ENCODE peak calls at places on chromosome 15, in eight cellular contexts. A is NCI-H82, K is H7, N is fibroblast of pulmonary artery, M is activated T-helper 1 cell treated with Interleukin-2 at 50 U/mL for 16 hours, H is AG08395, J is neuronal stem cell, E is EL. B is an unnamed sample.

GRCh38 chr15:77819271-77819806 is 186.6 kb upstream of the LINGO1 start:
- DNase-seq in E (no peak), A (peak), K (peak), J (no peak), N (no peak), H (no peak), M (no peak), B (peak)

GRCh38 chr15:59247364-59247763 is 40.7 kb downstream of the LDHAL6B start:
- DNase-seq in H (peak), A (peak), J (peak), M (no peak), N (peak), E (peak), K (peak), B (peak)

GRCh38 chr15:60328852-60329443 is 68.8 kb downstream of the ANXA2 start:
- DNase-seq in M (no peak), E (peak), J (no peak), H (peak), A (peak), N (peak), K (no peak), B (no peak)

GRCh38 chr15:64905941-64906340 is 5.8 kb upstream of the ANKDD1A start:
- DNase-seq in K (no peak), H (no peak), J (no peak), N (no peak), M (no peak), A (no peak), E (no peak), B (no peak)

GRCh38 chr15:89486726-89487050 is 9.7 kb downstream of the RHCG start:
- DNase-seq in H (no peak), E (no peak), J (no peak), K (peak), A (no peak), M (no peak), N (no peak), B (no peak)

GRCh38 chr15:69290346-69291164 is 8.2 kb upstream of the PAQR5 start:
- DNase-seq in A (peak), H (no peak), N (peak), E (no peak), M (no peak), K (no peak), J (no peak), B (no peak)

GRCh38 chr15:69160141-69160975 is at the start of gene GLCE:
- DNase-seq in N (peak), H (peak), K (peak), J (peak), A (peak), E (peak), M (peak), B (peak)

GRCh38 chr15:68372291-68372811 is 59.6 kb downstream of the ITGA11 start:
- DNase-seq in A (peak), J (no peak), K (peak), N (peak), H (no peak), M (no peak), E (peak), B (peak)

GRCh38 chr15:98812711-98813441 is 164.5 kb downstream of the IGF1R start:
- DNase-seq in N (peak), E (no peak), J (no peak), M (no peak), K (peak), H (no peak), A (no peak), B (no peak)

GRCh38 chr15:77391372-77391951 is 28.4 kb downstream of the PEAK1 start:
- DNase-seq in H (no peak), N (no peak), M (no peak), J (no peak), K (no peak), E (no peak), A (no peak), B (no peak)

GRCh38 chr15:77024273-77025065 is 29.5 kb downstream of the PSTPIP1 start:
- DNase-seq in J (peak), H (peak), N (peak), M (peak), E (peak), A (peak), K (peak), B (peak)

GRCh38 chr15:49652922-49653321 is 32.1 kb downstream of the DTWD1 start:
- DNase-seq in M (no peak), E (no peak), J (no peak), N (no peak), H (no peak), K (no peak), A (no peak), B (no peak)

GRCh38 chr15:74252291-74253080 is 16.4 kb downstream of the CCDC33 start:
- DNase-seq in J (no peak), N (peak), K (no peak), M (no peak), H (peak), E (peak), A (no peak), B (peak)

GRCh38 chr15:58962136-58962535 is 25.3 kb upstream of the RNF111 start:
- DNase-seq in H (no peak), N (no peak), A (no peak), E (no peak), J (no peak), M (no peak), K (no peak), B (no peak)

GRCh38 chr15:70266412-70267089 is 168.8 kb upstream of the TLE3 start:
- DNase-seq in E (no peak), N (peak), H (peak), J (no peak), A (no peak), K (peak), M (no peak), B (no peak)

GRCh38 chr15:72994778-72995177 is 57.5 kb upstream of the NEO1 start:
- DNase-seq in N (no peak), A (peak), E (no peak), J (no peak), H (no peak), K (no peak), M (no peak), B (no peak)

GRCh38 chr15:98648654-98649537 is 557 bp downstream of the IGF1R start:
- DNase-seq in M (peak), E (peak), J (peak), K (peak), N (peak), A (peak), H (peak), B (peak)

GRCh38 chr15:89802986-89803820 is 11.4 kb downstream of the ANPEP start:
- DNase-seq in M (no peak), K (peak), H (no peak), A (no peak), E (no peak), J (no peak), N (no peak), B (no peak)

GRCh38 chr15:42456971-42457370 is 34.0 kb downstream of the ZNF106 start:
- DNase-seq in E (peak), K (no peak), H (peak), N (peak), M (no peak), A (no peak), J (no peak), B (no peak)

GRCh38 chr15:39498642-39499041 is 82.2 kb upstream of the THBS1 start:
- DNase-seq in H (no peak), K (no peak), E (no peak), A (no peak), N (no peak), J (no peak), M (no peak), B (no peak)

GRCh38 chr15:56205061-56205876 is 38.4 kb downstream of the RFX7 start:
- DNase-seq in M (no peak), E (no peak), H (peak), A (no peak), K (no peak), J (no peak), N (peak), B (no peak)

GRCh38 chr15:66815322-66815721 is 113.3 kb downstream of the SMAD6 start:
- DNase-seq in E (peak), H (peak), J (no peak), A (no peak), N (peak), K (no peak), M (no peak), B (peak)

GRCh38 chr15:56346414-56346813 is 18.8 kb upstream of the TEX9 start:
- DNase-seq in N (no peak), K (no peak), A (no peak), J (no peak), H (no peak), E (no peak), M (no peak), B (no peak)

GRCh38 chr15:96524676-96525417 is 194.3 kb downstream of the NR2F2 start:
- DNase-seq in A (no peak), N (no peak), K (no peak), J (no peak), E (no peak), H (no peak), M (no peak), B (no peak)

GRCh38 chr15:52466134-52466701 is 62.5 kb downstream of the MYO5A start:
- DNase-seq in K (peak), H (no peak), N (no peak), E (no peak), A (no peak), J (no peak), M (peak), B (no peak)

GRCh38 chr15:50058231-50058630 is 60.8 kb downstream of the ATP8B4 start:
- DNase-seq in J (no peak), E (peak), N (peak), H (no peak), A (no peak), K (no peak), M (no peak), B (no peak)

GRCh38 chr15:63870403-63871209 is 36.9 kb upstream of the HERC1 start:
- DNase-seq in K (peak), E (peak), H (peak), N (peak), M (no peak), J (peak), A (no peak), B (peak)

B was measured in MG63.